ENCODE peak calls at places on chromosomes 6 and 20, in six cellular contexts. O is psoas muscle, C is mucosa of descending colon, Z is HFF-Myc, S is BE2C, P is upper lobe of left lung. M is an unnamed sample.

GRCh38 chr6:143673638-143674037 is 4.1 kb upstream of the PHACTR2 start:
- DNase-seq in C (peak; percentile 42), P (peak; percentile 51), O (no peak), S (no peak), Z (peak; percentile 30), M (peak; percentile 54)

GRCh38 chr20:3103369-3104032 is 19.0 kb upstream of the AVP start:
- DNase-seq in P (no peak), C (no peak), O (no peak), Z (no peak), S (no peak), M (no peak)

GRCh38 chr6:26250806-26251075 is 114.3 kb upstream of the BTN3A2 start:
- DNase-seq in S (peak; percentile 23), P (no peak), Z (no peak), O (no peak), C (no peak), M (no peak)

GRCh38 chr6:139743629-139744028 is 369.2 kb upstream of the CITED2 start:
- DNase-seq in Z (no peak), S (no peak), C (no peak), O (no peak), P (no peak), M (peak; percentile 88)

GRCh38 chr6:165451845-165452244 is 142.4 kb upstream of the C6orf118 start:
- DNase-seq in P (no peak), O (no peak), Z (no peak), S (no peak), C (no peak), M (no peak)

GRCh38 chr6:128784266-128784665 is 98.7 kb upstream of the LAMA2 start:
- DNase-seq in C (no peak), P (no peak), Z (no peak), O (no peak), S (no peak), M (no peak)

GRCh38 chr6:108526739-108527174 is 34.0 kb upstream of the FOXO3 start:
- DNase-seq in C (no peak), P (no peak), O (no peak), Z (no peak), S (no peak), M (peak; percentile 17)

GRCh38 chr6:99353126-99353525 is 3.7 kb upstream of the FAXC start:
- DNase-seq in O (no peak), C (no peak), Z (no peak), S (no peak), P (no peak), M (no peak)

GRCh38 chr6:168616807-168617756 is 176.1 kb downstream of the SMOC2 start:
- DNase-seq in Z (no peak), O (no peak), C (no peak), S (no peak), P (no peak), M (no peak)

GRCh38 chr6:37170273-37171140 is 555 bp downstream of the PIM1 start:
- DNase-seq in P (peak; percentile 61), C (no peak), Z (no peak), S (peak; percentile 82), O (peak; percentile 83), M (no peak)

GRCh38 chr20:45341579-45341938 is 6.7 kb downstream of the SDC4 start:
- DNase-seq in C (peak; percentile 42), Z (no peak), P (no peak), O (no peak), S (no peak), M (no peak)

GRCh38 chr20:45306431-45306982 is at the start of gene RBPJL:
- DNase-seq in P (no peak), O (no peak), C (peak; percentile 50), S (no peak), Z (no peak), M (no peak)

DNA sequence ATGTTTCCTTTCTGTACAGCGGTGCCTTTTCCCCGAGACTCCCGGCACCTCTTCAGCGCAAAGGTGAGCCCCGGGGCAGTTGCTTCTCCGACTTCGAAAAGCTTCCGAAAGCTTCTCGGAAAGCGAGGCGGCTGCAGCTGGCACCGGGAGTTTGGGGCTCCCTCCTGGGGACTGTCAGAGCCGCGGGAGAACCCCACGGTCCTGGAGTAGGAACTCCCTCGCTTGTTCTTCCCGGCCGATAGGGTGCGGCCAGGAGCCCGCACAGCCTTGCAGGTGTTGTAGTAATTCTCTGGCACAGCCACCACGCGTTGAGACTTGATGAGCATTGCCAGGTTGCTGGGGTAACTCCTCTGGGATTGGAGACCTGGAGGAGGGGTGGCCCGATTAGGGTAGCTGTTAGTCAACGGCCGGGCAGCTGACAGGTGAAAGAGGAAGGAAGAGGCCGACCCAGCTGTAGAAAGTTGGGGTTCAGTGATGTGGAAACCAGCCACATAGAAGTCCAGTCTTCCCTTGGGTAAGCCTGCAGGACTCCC is 708 bp downstream of the KDM1B start:
- DNase-seq in C (peak; percentile 83), O (peak; percentile 72), S (peak; percentile 46), P (peak; percentile 94), Z (no peak), M (no peak)
- TF ChIP-seq CTCF in C (peak; percentile 39), O (peak; percentile 35), S (peak; percentile 35), P (peak; percentile 22), Z (no peak), M (peak; percentile 28)

GRCh38 chr20:50056408-50056926 is 56.5 kb downstream of the UBE2V1 start:
- DNase-seq in C (no peak), O (no peak), Z (no peak), P (no peak), S (no peak), M (no peak)

GRCh38 chr20:50052952-50053789 is 59.8 kb downstream of the UBE2V1 start:
- DNase-seq in C (no peak), Z (no peak), S (peak; percentile 65), P (no peak), O (no peak), M (no peak)

GRCh38 chr20:50053790-50054547 is 59.0 kb downstream of the UBE2V1 start:
- DNase-seq in S (no peak), C (no peak), Z (no peak), P (no peak), O (no peak), M (no peak)

GRCh38 chr20:50055524-50056083 is 57.3 kb downstream of the UBE2V1 start:
- DNase-seq in P (no peak), Z (no peak), C (no peak), O (no peak), S (no peak), M (no peak)

DNA sequence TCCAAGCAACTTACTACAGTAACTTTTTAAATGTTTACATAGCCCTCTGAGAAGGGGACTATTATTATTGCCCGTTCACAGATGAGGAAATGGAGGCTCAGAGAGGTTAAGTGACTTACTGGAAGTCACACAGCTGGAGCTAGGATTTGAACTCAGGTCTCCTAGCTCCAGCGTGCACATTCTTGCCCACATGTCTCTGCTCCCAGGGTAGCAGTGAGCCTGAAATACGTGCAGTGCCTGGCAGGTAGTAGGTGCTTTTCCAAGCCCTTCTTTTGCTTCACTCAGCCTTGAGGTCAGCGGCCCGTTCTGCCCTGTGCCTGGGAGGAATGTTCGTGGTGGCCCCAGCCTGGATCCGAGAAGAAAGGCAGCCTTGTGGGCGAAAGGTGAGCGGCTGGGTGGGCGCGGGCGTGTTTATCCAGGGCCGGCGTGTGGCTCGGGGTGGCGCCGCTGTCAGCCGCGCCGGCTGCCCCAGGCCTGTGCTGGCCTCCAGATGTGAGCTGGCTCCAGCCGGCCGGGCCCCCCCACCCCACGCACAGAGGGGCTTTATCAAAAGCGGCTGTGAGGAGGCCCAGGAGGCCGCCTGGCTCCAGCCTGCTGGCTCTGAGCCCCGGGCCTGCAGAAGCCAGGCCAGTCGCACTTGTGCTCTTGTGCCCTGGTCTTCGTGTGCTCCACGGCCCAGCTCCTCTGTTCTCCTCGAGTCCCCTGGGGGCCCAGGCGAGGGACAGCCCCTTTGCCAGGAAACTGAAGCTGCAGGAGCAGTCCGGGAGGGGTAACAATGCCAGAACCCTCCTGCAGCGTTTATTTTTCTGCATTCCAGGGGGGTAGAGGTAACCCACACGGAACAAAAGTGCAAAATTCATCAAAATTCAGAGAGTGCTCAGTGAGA is 58.1 kb downstream of the UBE2V1 start:
- DNase-seq in P (no peak), C (no peak), O (no peak), Z (peak; percentile 44), S (peak; percentile 97), M (no peak)
- H3K4me3 ChIP-seq in P (no peak overlapping the region), C (no peak overlapping the region), O (no peak overlapping the region), Z (no peak overlapping the region), S (peak overlapping the region; percentile 27), M (no peak overlapping the region)

GRCh38 chr6:96213768-96214167 is 198.0 kb downstream of the FUT9 start:
- DNase-seq in P (no peak), C (no peak), Z (no peak), O (no peak), S (no peak), M (no peak)
- TF ChIP-seq CTCF in P (no peak), C (no peak), Z (no peak), O (no peak), S (no peak), M (no peak)

DNA sequence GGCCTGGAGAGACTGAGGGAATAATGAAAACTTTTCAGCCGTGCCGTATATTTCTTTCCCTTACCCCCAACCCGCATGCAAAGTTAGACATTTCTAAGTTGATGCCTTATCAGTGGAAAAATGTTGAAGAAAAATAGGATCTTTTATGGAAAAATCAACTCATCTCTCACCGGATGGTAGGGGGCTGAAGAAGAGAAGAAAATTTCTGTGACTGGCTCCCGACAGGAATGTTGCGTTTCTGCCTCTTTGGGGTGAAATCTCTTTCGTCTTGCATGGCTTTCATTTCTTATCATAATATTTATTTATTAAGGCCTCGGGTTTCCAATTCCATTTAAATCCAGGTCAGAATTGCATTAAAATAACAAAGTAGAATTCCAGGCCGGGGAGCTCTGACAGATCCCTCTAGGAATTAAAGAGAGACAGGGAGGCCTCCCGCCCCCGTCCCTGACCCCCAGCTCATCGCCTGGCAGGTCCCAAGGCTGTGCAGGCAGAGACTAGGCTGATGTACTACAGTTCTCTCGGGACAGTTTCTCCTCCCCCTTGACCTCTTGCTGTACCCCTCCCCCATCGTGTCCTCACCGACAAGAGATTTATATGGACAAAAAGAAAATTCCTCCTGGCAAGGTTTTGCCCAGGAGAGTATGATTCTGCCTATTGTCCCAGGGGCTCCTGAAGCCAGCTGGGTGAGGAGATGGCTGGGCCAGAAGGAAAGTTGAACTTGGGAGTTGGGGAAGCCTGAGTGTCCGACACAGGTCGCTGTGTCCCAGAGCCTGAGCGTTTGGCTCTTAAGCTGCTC is 1.3 kb downstream of the SCUBE3 start:
- DNase-seq in P (no peak), O (no peak), Z (no peak), C (no peak), S (no peak), M (no peak)
- H3K4me3 ChIP-seq in P (peak overlapping the region; percentile 63), O (peak overlapping the region; percentile 68), Z (peak overlapping the region; percentile 47), C (no peak overlapping the region), S (no peak overlapping the region), M (peak overlapping the region; percentile 75)